ENCODE peak calls at places on chromosomes 11 and 22, in four cellular contexts. One of them, this sample, is unnamed.

GRCh38 chr11:10032991-10033390 is 261.0 kb downstream of the SBF2 start:
- DNase-seq in AG04450: no peak
- DNase-seq in endothelial cell of umbilical vein: no peak
- DNase-seq in GM06990: no peak
- DNase-seq in this sample: no peak

GRCh38 chr11:118930152-118930712 is 4.5 kb upstream of the BCL9L start:
- DNase-seq in AG04450: no peak
- DNase-seq in endothelial cell of umbilical vein: peak; percentile 76
- DNase-seq in GM06990: peak; percentile 74
- DNase-seq in this sample: peak; percentile 88

GRCh38 chr22:28019360-28019759 is 100.3 kb upstream of the PITPNB start:
- DNase-seq in AG04450: no peak
- DNase-seq in endothelial cell of umbilical vein: no peak
- DNase-seq in GM06990: no peak
- DNase-seq in this sample: no peak

GRCh38 chr11:96311120-96311568 is 31.9 kb downstream of the MAML2 start:
- DNase-seq in AG04450: no peak
- DNase-seq in endothelial cell of umbilical vein: peak; percentile 89
- DNase-seq in GM06990: no peak
- DNase-seq in this sample: no peak

GRCh38 chr11:11010624-11011127 is 152.8 kb upstream of the ZBED5 start:
- DNase-seq in AG04450: no peak
- DNase-seq in endothelial cell of umbilical vein: peak; percentile 23
- DNase-seq in GM06990: no peak
- DNase-seq in this sample: peak; percentile 7

GRCh38 chr22:29299136-29299900 is 7.1 kb upstream of the GAS2L1 start:
- DNase-seq in AG04450: no peak
- DNase-seq in endothelial cell of umbilical vein: no peak
- DNase-seq in GM06990: no peak
- DNase-seq in this sample: no peak

GRCh38 chr11:20821046-20821445 is 151.7 kb downstream of the NELL1 start:
- DNase-seq in AG04450: no peak
- DNase-seq in endothelial cell of umbilical vein: no peak
- DNase-seq in GM06990: no peak
- DNase-seq in this sample: no peak

GRCh38 chr22:46686221-46686872 is 51.7 kb downstream of the CERK start:
- DNase-seq in AG04450: no peak
- DNase-seq in endothelial cell of umbilical vein: peak; percentile 46
- DNase-seq in GM06990: no peak
- DNase-seq in this sample: no peak

GRCh38 chr11:62554377-62554776 is 7.8 kb upstream of the AHNAK start:
- DNase-seq in AG04450: no peak
- DNase-seq in endothelial cell of umbilical vein: no peak
- DNase-seq in GM06990: no peak
- DNase-seq in this sample: no peak

GRCh38 chr22:46547179-46547882 is 9.9 kb upstream of the CELSR1 start:
- DNase-seq in AG04450: no peak
- DNase-seq in endothelial cell of umbilical vein: peak; percentile 24
- DNase-seq in GM06990: no peak
- DNase-seq in this sample: no peak

GRCh38 chr11:19849107-19849789 is 136.6 kb downstream of the NAV2 start:
- DNase-seq in AG04450: peak; percentile 10
- DNase-seq in endothelial cell of umbilical vein: no peak
- DNase-seq in GM06990: no peak
- DNase-seq in this sample: no peak

GRCh38 chr11:126279191-126279590 is 3.7 kb upstream of the TIRAP start:
- DNase-seq in AG04450: no peak
- DNase-seq in endothelial cell of umbilical vein: no peak
- DNase-seq in GM06990: no peak
- DNase-seq in this sample: no peak

GRCh38 chr11:13433437-13433836 is 29.6 kb downstream of the BTBD10 start:
- DNase-seq in AG04450: no peak
- DNase-seq in endothelial cell of umbilical vein: no peak
- DNase-seq in GM06990: no peak
- DNase-seq in this sample: no peak

GRCh38 chr22:46547883-46548244 is 10.4 kb upstream of the CELSR1 start:
- DNase-seq in AG04450: peak; percentile 47
- DNase-seq in endothelial cell of umbilical vein: peak; percentile 80
- DNase-seq in GM06990: no peak
- DNase-seq in this sample: no peak

GRCh38 chr11:107720305-107720775 is 8.5 kb upstream of the SLN start:
- DNase-seq in AG04450: no peak
- DNase-seq in endothelial cell of umbilical vein: no peak
- DNase-seq in GM06990: no peak
- DNase-seq in this sample: no peak

GRCh38 chr11:86742436-86742805 is 57.9 kb upstream of the PRSS23 start:
- DNase-seq in AG04450: no peak
- DNase-seq in endothelial cell of umbilical vein: no peak
- DNase-seq in GM06990: no peak
- DNase-seq in this sample: no peak
- TF ChIP-seq CTCF in AG04450: no peak
- TF ChIP-seq CTCF in endothelial cell of umbilical vein: no peak
- TF ChIP-seq CTCF in GM06990: no peak
- TF ChIP-seq CTCF in this sample: no peak

GRCh38 chr11:70018816-70019215 is 59.3 kb upstream of the ANO1 start:
- DNase-seq in AG04450: no peak
- DNase-seq in endothelial cell of umbilical vein: no peak
- DNase-seq in GM06990: no peak
- DNase-seq in this sample: no peak
- H3K4me3 ChIP-seq in AG04450: no peak overlapping the region
- H3K4me3 ChIP-seq in endothelial cell of umbilical vein: no peak overlapping the region
- H3K4me3 ChIP-seq in GM06990: no peak overlapping the region
- H3K4me3 ChIP-seq in this sample: no peak overlapping the region

DNA sequence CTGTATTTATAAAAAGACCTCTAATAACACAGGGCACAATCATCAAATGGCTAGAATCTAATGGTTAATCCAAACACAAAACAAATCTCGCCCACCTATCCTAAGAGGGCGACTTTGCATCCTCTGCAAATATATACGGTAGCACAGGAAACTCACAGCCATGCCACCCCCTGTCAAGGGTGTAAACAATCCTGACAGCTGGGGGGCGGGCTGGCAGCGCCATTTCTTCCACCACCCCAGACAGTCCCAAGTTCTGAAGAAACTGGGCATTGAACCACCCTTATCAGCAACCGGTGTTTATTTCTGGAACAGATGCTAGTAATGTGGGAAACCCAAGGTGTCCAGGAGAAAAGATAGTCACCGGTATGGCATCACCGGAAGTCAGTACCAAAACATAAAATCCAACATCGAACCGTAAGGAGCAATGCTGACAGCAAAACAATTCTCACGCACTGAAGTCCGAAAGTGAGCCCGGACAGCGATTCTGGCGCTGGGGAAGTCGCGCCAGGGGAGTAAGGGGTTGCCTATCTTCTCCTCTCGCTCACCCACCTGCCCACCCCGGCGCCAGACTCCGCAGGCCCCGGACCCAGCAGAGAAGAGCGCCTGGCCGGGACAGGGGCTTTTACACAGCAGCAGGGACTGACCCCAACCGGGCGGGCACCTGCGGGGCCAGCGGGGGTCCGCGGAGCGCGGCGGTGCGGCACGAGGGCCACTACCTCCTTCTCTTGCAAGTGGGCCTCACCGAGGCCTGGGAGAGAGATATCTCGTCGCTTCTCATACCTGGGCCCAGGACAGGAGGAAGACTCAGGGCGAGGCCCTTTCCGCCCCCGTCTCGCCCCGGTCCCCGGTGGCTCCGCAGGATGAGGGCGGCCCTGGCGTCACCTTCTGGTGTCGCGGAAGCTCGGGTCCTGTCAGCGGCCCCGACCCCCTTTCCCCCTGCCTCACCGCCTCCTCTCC is 643 bp downstream of the FBXO3 start:
- DNase-seq in AG04450: no peak
- DNase-seq in endothelial cell of umbilical vein: peak; percentile 40
- DNase-seq in GM06990: peak; percentile 14
- DNase-seq in this sample: peak; percentile 30
- TF ChIP-seq CTCF in AG04450: no peak
- TF ChIP-seq CTCF in endothelial cell of umbilical vein: no peak
- TF ChIP-seq CTCF in GM06990: peak; percentile 8
- TF ChIP-seq CTCF in this sample: no peak

DNA sequence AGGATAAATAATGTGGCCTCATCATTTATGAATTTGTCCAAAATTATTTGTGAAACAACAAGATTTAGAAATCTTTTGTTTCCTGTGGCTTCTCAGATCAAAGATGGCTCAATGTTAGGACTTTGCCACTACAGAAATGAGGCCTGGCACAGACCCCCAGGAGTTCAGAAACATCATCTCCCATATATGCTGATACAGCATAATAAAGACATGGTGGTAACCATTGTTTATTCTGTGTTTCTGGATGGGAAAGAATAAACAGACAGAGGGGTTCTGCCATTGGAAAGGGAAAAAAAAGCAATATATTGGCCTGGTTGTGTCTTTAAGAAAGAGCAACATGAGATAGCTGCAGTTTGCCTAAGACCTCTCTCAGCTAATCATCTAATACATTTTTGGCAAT is 6.9 kb downstream of the OR5AN1 start:
- DNase-seq in AG04450: no peak
- DNase-seq in endothelial cell of umbilical vein: no peak
- DNase-seq in GM06990: no peak
- DNase-seq in this sample: no peak
- H3K4me3 ChIP-seq in AG04450: no peak overlapping the region
- H3K4me3 ChIP-seq in endothelial cell of umbilical vein: no peak overlapping the region
- H3K4me3 ChIP-seq in GM06990: no peak overlapping the region
- H3K4me3 ChIP-seq in this sample: no peak overlapping the region

GRCh38 chr11:65470433-65470832 is 28.4 kb upstream of the MALAT1 start:
- DNase-seq in AG04450: no peak
- DNase-seq in endothelial cell of umbilical vein: no peak
- DNase-seq in GM06990: no peak
- DNase-seq in this sample: no peak

GRCh38 chr11:65473275-65473860 is 25.5 kb upstream of the MALAT1 start:
- DNase-seq in AG04450: no peak
- DNase-seq in endothelial cell of umbilical vein: no peak
- DNase-seq in GM06990: no peak
- DNase-seq in this sample: no peak

GRCh38 chr11:65476632-65477270 is 22.1 kb upstream of the MALAT1 start:
- DNase-seq in AG04450: no peak
- DNase-seq in endothelial cell of umbilical vein: peak; percentile 31
- DNase-seq in GM06990: no peak
- DNase-seq in this sample: no peak

GRCh38 chr11:65468874-65469333 is 29.9 kb upstream of the MALAT1 start:
- DNase-seq in AG04450: no peak
- DNase-seq in endothelial cell of umbilical vein: peak; percentile 60
- DNase-seq in GM06990: peak; percentile 71
- DNase-seq in this sample: peak; percentile 90

DNA sequence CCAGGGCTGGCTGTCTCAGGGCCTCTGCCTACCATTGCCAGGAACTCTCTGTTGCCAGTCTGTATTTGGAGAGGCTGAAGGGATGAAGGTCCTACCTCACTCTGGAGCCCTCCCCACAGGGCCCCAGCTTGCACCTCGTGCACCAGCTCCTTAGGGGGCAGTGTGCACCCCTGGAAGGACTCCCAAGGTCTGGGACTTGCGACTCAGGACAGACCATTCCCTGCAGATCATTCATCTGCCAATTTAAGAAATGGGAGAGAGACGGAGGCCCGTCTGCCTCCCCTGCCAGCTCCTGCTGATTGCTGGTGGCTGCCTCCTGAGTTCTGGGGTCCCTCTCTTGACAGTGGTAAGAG is 27.5 kb upstream of the MALAT1 start:
- DNase-seq in AG04450: no peak
- DNase-seq in endothelial cell of umbilical vein: peak; percentile 83
- DNase-seq in GM06990: no peak
- DNase-seq in this sample: peak; percentile 79
- TF ChIP-seq CTCF in AG04450: peak; percentile 56
- TF ChIP-seq CTCF in endothelial cell of umbilical vein: peak; percentile 78
- TF ChIP-seq CTCF in GM06990: peak; percentile 60
- TF ChIP-seq CTCF in this sample: peak; percentile 68

GRCh38 chr11:45390407-45390806 is 104.3 kb upstream of the SYT13 start:
- DNase-seq in AG04450: no peak
- DNase-seq in endothelial cell of umbilical vein: no peak
- DNase-seq in GM06990: no peak
- DNase-seq in this sample: no peak
- H3K4me3 ChIP-seq in AG04450: no peak overlapping the region
- H3K4me3 ChIP-seq in endothelial cell of umbilical vein: no peak overlapping the region
- H3K4me3 ChIP-seq in GM06990: no peak overlapping the region
- H3K4me3 ChIP-seq in this sample: no peak overlapping the region

DNA sequence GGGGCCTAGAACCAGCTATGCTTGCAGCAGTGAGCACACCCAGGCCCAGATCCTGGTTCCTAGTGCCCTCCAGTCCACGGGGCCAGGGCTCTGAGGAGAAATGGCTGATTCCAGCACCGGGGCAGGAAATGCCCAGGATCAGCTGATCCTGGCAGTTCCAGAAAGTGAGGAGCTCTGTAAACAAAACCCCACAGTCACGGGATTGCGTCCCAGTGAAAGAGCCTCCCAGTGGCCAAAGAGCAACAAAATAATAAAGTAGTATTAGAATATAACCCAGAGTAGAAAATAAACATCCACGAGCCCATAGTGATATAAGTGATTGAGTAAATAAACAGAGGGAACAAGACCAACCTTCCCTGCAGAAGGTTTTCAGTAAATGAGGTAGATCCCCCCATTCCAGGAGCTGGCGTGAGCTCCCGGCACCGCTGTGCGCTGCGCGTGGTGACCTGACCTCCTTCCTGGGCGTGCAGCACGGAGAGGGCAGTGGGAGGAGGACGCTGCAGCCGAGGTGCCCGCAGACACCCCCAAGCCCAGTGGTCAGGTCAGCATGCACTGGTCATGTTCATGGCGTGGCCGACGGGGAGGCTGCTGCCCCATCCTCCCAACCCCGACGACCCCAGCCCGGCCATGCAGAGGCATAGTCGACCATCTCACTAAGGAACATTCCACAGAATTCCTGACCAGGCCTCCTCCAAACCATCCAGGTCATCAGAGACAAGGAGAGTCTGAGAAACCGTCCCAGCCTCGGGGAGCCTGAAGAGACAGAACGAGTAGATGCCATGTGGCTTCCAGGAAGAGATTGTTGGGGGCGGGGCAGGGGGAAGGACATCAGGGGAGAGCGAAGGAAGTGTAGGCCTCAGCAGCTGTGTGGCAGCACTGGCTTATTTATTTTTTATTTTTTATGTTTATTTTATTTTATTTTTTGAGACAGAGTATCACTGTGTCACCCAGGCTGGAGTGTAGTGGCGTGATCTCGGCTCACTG is 19.9 kb downstream of the PTDSS2 start:
- DNase-seq in AG04450: peak; percentile 50
- DNase-seq in endothelial cell of umbilical vein: peak; percentile 90
- DNase-seq in GM06990: no peak
- DNase-seq in this sample: no peak
- TF ChIP-seq CTCF in AG04450: peak; percentile 43
- TF ChIP-seq CTCF in endothelial cell of umbilical vein: peak; percentile 11
- TF ChIP-seq CTCF in GM06990: no peak
- TF ChIP-seq CTCF in this sample: no peak

GRCh38 chr11:128502736-128503135 is 84.6 kb downstream of the ETS1 start:
- DNase-seq in AG04450: peak; percentile 82
- DNase-seq in endothelial cell of umbilical vein: peak; percentile 80
- DNase-seq in GM06990: no peak
- DNase-seq in this sample: no peak

GRCh38 chr11:128505449-128506058 is 81.8 kb downstream of the ETS1 start:
- DNase-seq in AG04450: no peak
- DNase-seq in endothelial cell of umbilical vein: no peak
- DNase-seq in GM06990: no peak
- DNase-seq in this sample: no peak

GRCh38 chr11:128501576-128502549 is 85.5 kb downstream of the ETS1 start:
- DNase-seq in AG04450: no peak
- DNase-seq in endothelial cell of umbilical vein: peak; percentile 97
- DNase-seq in GM06990: no peak
- DNase-seq in this sample: no peak

GRCh38 chr11:128504489-128504888 is 82.9 kb downstream of the ETS1 start:
- DNase-seq in AG04450: no peak
- DNase-seq in endothelial cell of umbilical vein: no peak
- DNase-seq in GM06990: no peak
- DNase-seq in this sample: no peak

GRCh38 chr11:128503231-128503991 is 83.9 kb downstream of the ETS1 start:
- DNase-seq in AG04450: peak; percentile 78
- DNase-seq in endothelial cell of umbilical vein: peak; percentile 52
- DNase-seq in GM06990: no peak
- DNase-seq in this sample: no peak
- H3K4me3 ChIP-seq in AG04450: no peak overlapping the region
- H3K4me3 ChIP-seq in endothelial cell of umbilical vein: no peak overlapping the region
- H3K4me3 ChIP-seq in GM06990: no peak overlapping the region
- H3K4me3 ChIP-seq in this sample: no peak overlapping the region